ENCODE peak calls at places on chromosome 18, in four cellular contexts. J is NT2/D1, M is non-pigmented ciliary epithelial cell, D is foreskin fibroblast. L is an unnamed sample.

GRCh38 chr18:35713545-35713944 is 132.0 kb downstream of the GALNT1 start:
- DNase-seq in J (no peak), M (peak; percentile 43), D (peak; percentile 84), L (no peak)

GRCh38 chr18:54277899-54278298 is 8.6 kb downstream of the POLI start:
- DNase-seq in J (no peak), D (no peak), M (no peak), L (no peak)

GRCh38 chr18:42977982-42978595 is 137.4 kb downstream of the RIT2 start:
- DNase-seq in M (no peak), D (no peak), J (no peak), L (no peak)

GRCh38 chr18:10465157-10465990 is 10.9 kb downstream of the APCDD1 start:
- DNase-seq in J (no peak), D (no peak), M (no peak), L (no peak)

GRCh38 chr18:7090771-7091170 is 26.8 kb downstream of the LAMA1 start:
- DNase-seq in M (peak; percentile 10), D (no peak), J (no peak), L (no peak)

GRCh38 chr18:9082763-9083510 is 19.6 kb upstream of the NDUFV2 start:
- DNase-seq in D (no peak), M (no peak), J (no peak), L (no peak)

GRCh38 chr18:59139291-59139614 is 431 bp upstream of the SEC11C start:
- DNase-seq in J (peak; percentile 62), M (peak; percentile 46), D (peak; percentile 74), L (peak; percentile 90)

GRCh38 chr18:41871229-41872000 is 83.6 kb upstream of the PIK3C3 start:
- DNase-seq in M (no peak), J (no peak), D (no peak), L (no peak)

GRCh38 chr18:73646772-73647171 is 500.9 kb downstream of the FBXO15 start:
- DNase-seq in D (peak; percentile 78), J (no peak), M (peak; percentile 67), L (no peak)

GRCh38 chr18:9987355-9987754 is 73.5 kb downstream of the VAPA start:
- DNase-seq in J (no peak), D (no peak), M (no peak), L (no peak)

GRCh38 chr18:8176105-8176504 is 433.1 kb upstream of the RAB12 start:
- DNase-seq in M (no peak), D (no peak), J (no peak), L (peak; percentile 15)

GRCh38 chr18:59345556-59345955 is 13.5 kb downstream of the LMAN1 start:
- DNase-seq in J (no peak), M (no peak), D (peak; percentile 14), L (no peak)